ENCODE peak calls at places on chromosomes 16 and 17, in ten cellular contexts. U is heart left ventricle, Q is uterus, R is A549, G is stomach, L is suprapubic skin, F is prostate gland, N is lower leg skin, H is HCT116, O is ovary. E is an unnamed sample.

GRCh38 chr17:41308251-41308917 is 725 bp downstream of the KRTAP16-1 start:
- DNase-seq in H (no peak), Q (no peak), F (peak), N (no peak), L (peak), U (no peak), O (no peak), G (no peak), R (no peak), E (no peak)

GRCh38 chr17:15289285-15290185 is 24.4 kb upstream of the PMP22 start:
- DNase-seq in U (no peak), L (no peak), H (no peak), Q (no peak), F (no peak), N (no peak), O (no peak), R (peak), G (no peak), E (no peak)

GRCh38 chr17:81044764-81045589 is 10.0 kb downstream of the BAIAP2 start:
- DNase-seq in F (peak), L (peak), G (peak), U (peak), R (peak), O (peak), Q (peak), H (no peak), N (peak), E (no peak)

GRCh38 chr16:72971370-72971769 is 76.6 kb downstream of the ZFHX3 start:
- DNase-seq in U (no peak), L (no peak), G (no peak), O (no peak), F (no peak), R (no peak), H (no peak), N (no peak), Q (no peak), E (no peak)

GRCh38 chr16:27189335-27189972 is 13.9 kb upstream of the KDM8 start:
- DNase-seq in L (no peak), N (no peak), G (peak), F (no peak), O (no peak), Q (no peak), H (no peak), U (no peak), R (no peak), E (no peak)

GRCh38 chr17:4901648-4902344 is 1.1 kb downstream of the CHRNE start:
- DNase-seq in U (no peak), H (no peak), R (no peak), Q (no peak), O (peak), F (no peak), G (no peak), L (peak), N (no peak), E (no peak)

GRCh38 chr17:29444589-29444988 is 54.4 kb downstream of the TAOK1 start:
- DNase-seq in R (no peak), F (no peak), Q (no peak), L (no peak), G (no peak), U (no peak), H (no peak), O (no peak), N (no peak), E (peak)

GRCh38 chr17:10635290-10635689 is 21.8 kb downstream of the MYH3 start:
- DNase-seq in H (no peak), F (no peak), L (no peak), G (no peak), Q (no peak), U (no peak), N (no peak), R (no peak), O (no peak), E (no peak)

GRCh38 chr16:54931041-54931756 is 534 bp downstream of the IRX5 start:
- DNase-seq in O (peak), R (peak), N (no peak), G (no peak), U (no peak), L (peak), H (no peak), F (no peak), Q (no peak), E (peak)

GRCh38 chr17:36594626-36595401 is 3.1 kb downstream of the DHRS11 start:
- DNase-seq in R (no peak), N (no peak), H (no peak), Q (no peak), L (no peak), U (no peak), O (no peak), G (no peak), F (no peak), E (no peak)

GRCh38 chr17:36591434-36592315 is at the start of gene DHRS11:
- DNase-seq in O (peak), H (peak), G (peak), F (peak), L (peak), N (peak), Q (peak), R (peak), U (peak), E (peak)

GRCh38 chr17:36593651-36594316 is 2.1 kb downstream of the DHRS11 start:
- DNase-seq in Q (no peak), L (no peak), G (no peak), R (no peak), F (no peak), N (no peak), O (no peak), H (no peak), U (no peak), E (no peak)

GRCh38 chr17:36592316-36592710 is 634 bp downstream of the DHRS11 start:
- DNase-seq in G (no peak), F (no peak), H (no peak), O (no peak), L (no peak), R (no peak), U (peak), Q (no peak), N (no peak), E (no peak)

GRCh38 chr17:36592711-36593321 is 1.1 kb downstream of the DHRS11 start:
- DNase-seq in R (no peak), Q (no peak), G (no peak), O (no peak), H (no peak), F (no peak), L (no peak), N (no peak), U (no peak), E (no peak)
- TF ChIP-seq POLR2A in R (no peak), Q (no peak), G (no peak), O (no peak), H (no peak), F (no peak), L (no peak), N (no peak), U (no peak), E (no peak)

GRCh38 chr16:50939356-50939755 is 197.5 kb downstream of the CYLD start:
- DNase-seq in O (no peak), R (no peak), N (no peak), H (no peak), L (no peak), Q (no peak), F (no peak), U (no peak), G (no peak), E (no peak)

GRCh38 chr16:50942143-50942542 is 200.3 kb downstream of the CYLD start:
- DNase-seq in O (no peak), N (no peak), L (no peak), G (no peak), H (no peak), F (no peak), R (no peak), U (no peak), Q (no peak), E (no peak)

GRCh38 chr16:50938923-50939322 is 197.0 kb downstream of the CYLD start:
- DNase-seq in N (no peak), O (no peak), R (no peak), U (no peak), L (no peak), H (no peak), F (no peak), Q (no peak), G (no peak), E (no peak)

GRCh38 chr16:50941651-50942050 is 199.8 kb downstream of the CYLD start:
- DNase-seq in U (no peak), R (no peak), G (no peak), Q (no peak), O (no peak), N (no peak), F (no peak), L (no peak), H (no peak), E (no peak)

GRCh38 chr16:50940275-50940854 is 198.5 kb downstream of the CYLD start:
- DNase-seq in F (no peak), N (no peak), O (no peak), Q (no peak), L (no peak), R (no peak), G (no peak), H (no peak), U (no peak), E (no peak)
- TF ChIP-seq POLR2A in F (no peak), N (no peak), O (no peak), Q (no peak), L (no peak), R (no peak), G (no peak), H (no peak), U (no peak), E (no peak)

GRCh38 chr16:89122322-89122831 is 28.7 kb downstream of the ACSF3 start:
- DNase-seq in O (no peak), G (peak), L (no peak), U (no peak), F (peak), Q (no peak), N (no peak), H (no peak), R (no peak), E (no peak)
- TF ChIP-seq POLR2A in O (no peak), G (no peak), L (no peak), U (no peak), F (no peak), Q (no peak), N (no peak), H (no peak), R (no peak), E (no peak)

DNA sequence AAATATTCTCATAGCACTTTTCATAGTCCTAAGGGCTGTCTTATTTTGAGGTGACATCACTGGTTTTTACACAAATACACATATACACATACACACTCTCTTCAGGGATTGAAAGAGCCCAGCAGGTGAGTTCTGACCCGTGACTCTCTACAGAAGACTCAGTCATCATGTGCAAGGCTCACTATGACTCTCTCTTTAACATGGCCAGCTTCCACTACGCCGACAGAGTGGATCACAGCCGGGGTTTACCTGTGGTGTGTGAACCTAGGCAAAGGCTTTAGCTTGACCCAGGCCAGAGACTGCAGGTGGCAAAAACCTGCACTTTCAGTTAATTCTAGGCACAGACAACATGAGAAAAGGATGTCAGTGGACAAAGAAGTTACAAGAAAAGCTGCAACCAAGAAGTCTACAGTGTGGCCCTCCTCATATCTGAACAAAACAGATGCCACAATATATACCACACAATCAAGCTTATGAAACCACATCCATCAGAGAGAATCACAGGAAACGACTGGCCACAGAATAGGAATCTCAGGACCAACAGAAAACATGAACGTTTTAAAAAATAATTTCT is 56.5 kb downstream of the CYTH1 start:
- DNase-seq in O (no peak), Q (no peak), R (no peak), U (no peak), N (no peak), L (no peak), G (no peak), F (no peak), H (no peak), E (no peak)
- TF ChIP-seq POLR2A in O (no peak), Q (no peak), R (no peak), U (no peak), N (no peak), L (no peak), G (no peak), F (no peak), H (no peak), E (no peak)

E was measured in H54.